ENCODE peak calls at places on chromosomes 16 and 17, in ten cellular contexts. One of them, this sample, is unnamed.

GRCh38 chr17:3524024-3524423 is 33.6 kb downstream of the TRPV3 start:
- DNase-seq in kidney: peak; percentile 29
- DNase-seq in neural progenitor cell: no peak
- DNase-seq in vagina: no peak
- DNase-seq in left ventricle myocardium inferior: no peak
- DNase-seq in stomach: no peak
- DNase-seq in fibroblast of mammary gland: no peak
- DNase-seq in GM13977: no peak
- DNase-seq in keratinocyte: no peak
- DNase-seq in RWPE1: no peak
- DNase-seq in this sample: no peak

GRCh38 chr17:58968662-58969061 is 138.0 kb downstream of the TRIM37 start:
- DNase-seq in vagina: no peak
- DNase-seq in keratinocyte: no peak
- DNase-seq in RWPE1: no peak
- DNase-seq in left ventricle myocardium inferior: no peak
- DNase-seq in fibroblast of mammary gland: no peak
- DNase-seq in stomach: no peak
- DNase-seq in GM13977: no peak
- DNase-seq in neural progenitor cell: no peak
- DNase-seq in kidney: no peak
- DNase-seq in this sample: no peak

GRCh38 chr17:36703860-36704266 is 102.5 kb downstream of the MRM1 start:
- DNase-seq in fibroblast of mammary gland: peak; percentile 10
- DNase-seq in keratinocyte: no peak
- DNase-seq in kidney: no peak
- DNase-seq in GM13977: peak; percentile 52
- DNase-seq in left ventricle myocardium inferior: peak; percentile 39
- DNase-seq in RWPE1: peak; percentile 72
- DNase-seq in neural progenitor cell: peak; percentile 94
- DNase-seq in stomach: no peak
- DNase-seq in vagina: no peak
- DNase-seq in this sample: peak; percentile 38

GRCh38 chr16:1839554-1839953 is 12.5 kb downstream of the FAHD1 start:
- DNase-seq in keratinocyte: no peak
- DNase-seq in RWPE1: no peak
- DNase-seq in neural progenitor cell: no peak
- DNase-seq in stomach: no peak
- DNase-seq in fibroblast of mammary gland: peak; percentile 63
- DNase-seq in vagina: no peak
- DNase-seq in left ventricle myocardium inferior: no peak
- DNase-seq in GM13977: no peak
- DNase-seq in kidney: no peak
- DNase-seq in this sample: no peak

GRCh38 chr17:63117431-63117830 is 151.4 kb downstream of the TANC2 start:
- DNase-seq in keratinocyte: no peak
- DNase-seq in neural progenitor cell: no peak
- DNase-seq in GM13977: no peak
- DNase-seq in stomach: no peak
- DNase-seq in RWPE1: no peak
- DNase-seq in vagina: no peak
- DNase-seq in fibroblast of mammary gland: no peak
- DNase-seq in kidney: no peak
- DNase-seq in left ventricle myocardium inferior: no peak
- DNase-seq in this sample: no peak

GRCh38 chr17:161481-161880 is 20.0 kb downstream of the DOC2B start:
- DNase-seq in neural progenitor cell: no peak
- DNase-seq in vagina: no peak
- DNase-seq in kidney: no peak
- DNase-seq in GM13977: no peak
- DNase-seq in RWPE1: no peak
- DNase-seq in keratinocyte: no peak
- DNase-seq in fibroblast of mammary gland: no peak
- DNase-seq in stomach: no peak
- DNase-seq in left ventricle myocardium inferior: no peak
- DNase-seq in this sample: no peak

GRCh38 chr16:81562174-81562849 is 117.7 kb downstream of the CMIP start:
- DNase-seq in keratinocyte: no peak
- DNase-seq in stomach: no peak
- DNase-seq in left ventricle myocardium inferior: no peak
- DNase-seq in neural progenitor cell: no peak
- DNase-seq in fibroblast of mammary gland: no peak
- DNase-seq in GM13977: no peak
- DNase-seq in vagina: no peak
- DNase-seq in RWPE1: no peak
- DNase-seq in kidney: peak; percentile 70
- DNase-seq in this sample: no peak

GRCh38 chr16:88870608-88871348 is 4.3 kb upstream of the PABPN1L start:
- DNase-seq in GM13977: peak; percentile 80
- DNase-seq in RWPE1: no peak
- DNase-seq in left ventricle myocardium inferior: no peak
- DNase-seq in stomach: no peak
- DNase-seq in vagina: no peak
- DNase-seq in fibroblast of mammary gland: no peak
- DNase-seq in keratinocyte: no peak
- DNase-seq in neural progenitor cell: no peak
- DNase-seq in kidney: no peak
- DNase-seq in this sample: no peak

GRCh38 chr17:61338000-61338864 is 61.4 kb upstream of the TBX2 start:
- DNase-seq in left ventricle myocardium inferior: no peak
- DNase-seq in keratinocyte: no peak
- DNase-seq in fibroblast of mammary gland: peak; percentile 96
- DNase-seq in RWPE1: peak; percentile 30
- DNase-seq in kidney: no peak
- DNase-seq in neural progenitor cell: no peak
- DNase-seq in stomach: no peak
- DNase-seq in vagina: no peak
- DNase-seq in GM13977: no peak
- DNase-seq in this sample: no peak

GRCh38 chr16:85750021-85750826 is 672 bp downstream of the C16orf74 start:
- DNase-seq in stomach: peak; percentile 36
- DNase-seq in RWPE1: peak; percentile 44
- DNase-seq in fibroblast of mammary gland: no peak
- DNase-seq in keratinocyte: no peak
- DNase-seq in GM13977: peak; percentile 54
- DNase-seq in kidney: peak; percentile 86
- DNase-seq in vagina: no peak
- DNase-seq in neural progenitor cell: peak; percentile 59
- DNase-seq in left ventricle myocardium inferior: peak; percentile 27
- DNase-seq in this sample: no peak

GRCh38 chr17:73772107-73772705 is 128.0 kb upstream of the SDK2 start:
- DNase-seq in stomach: no peak
- DNase-seq in neural progenitor cell: no peak
- DNase-seq in GM13977: no peak
- DNase-seq in kidney: no peak
- DNase-seq in left ventricle myocardium inferior: no peak
- DNase-seq in fibroblast of mammary gland: peak; percentile 15
- DNase-seq in vagina: no peak
- DNase-seq in keratinocyte: no peak
- DNase-seq in RWPE1: no peak
- DNase-seq in this sample: no peak

GRCh38 chr17:77140878-77141767 is at the start of gene SEC14L1:
- DNase-seq in left ventricle myocardium inferior: peak; percentile 23
- DNase-seq in stomach: peak; percentile 49
- DNase-seq in neural progenitor cell: peak; percentile 79
- DNase-seq in vagina: no peak
- DNase-seq in fibroblast of mammary gland: peak; percentile 33
- DNase-seq in keratinocyte: no peak
- DNase-seq in RWPE1: peak; percentile 19
- DNase-seq in GM13977: peak; percentile 35
- DNase-seq in kidney: peak; percentile 88
- DNase-seq in this sample: peak; percentile 70

GRCh38 chr17:49633250-49633649 is 44.6 kb downstream of the SPOP start:
- DNase-seq in left ventricle myocardium inferior: no peak
- DNase-seq in GM13977: no peak
- DNase-seq in kidney: no peak
- DNase-seq in vagina: no peak
- DNase-seq in fibroblast of mammary gland: no peak
- DNase-seq in keratinocyte: no peak
- DNase-seq in neural progenitor cell: no peak
- DNase-seq in stomach: no peak
- DNase-seq in RWPE1: no peak
- DNase-seq in this sample: no peak

GRCh38 chr17:76234354-76234679 is 6.0 kb downstream of the RNF157 start:
- DNase-seq in stomach: no peak
- DNase-seq in neural progenitor cell: no peak
- DNase-seq in kidney: no peak
- DNase-seq in fibroblast of mammary gland: peak; percentile 41
- DNase-seq in keratinocyte: no peak
- DNase-seq in left ventricle myocardium inferior: no peak
- DNase-seq in GM13977: peak; percentile 48
- DNase-seq in vagina: no peak
- DNase-seq in RWPE1: no peak
- DNase-seq in this sample: no peak

GRCh38 chr17:35087731-35088646 is 24.5 kb upstream of the RFFL start:
- DNase-seq in vagina: no peak
- DNase-seq in fibroblast of mammary gland: peak; percentile 44
- DNase-seq in GM13977: peak; percentile 24
- DNase-seq in RWPE1: no peak
- DNase-seq in keratinocyte: no peak
- DNase-seq in neural progenitor cell: no peak
- DNase-seq in kidney: peak; percentile 84
- DNase-seq in stomach: peak; percentile 58
- DNase-seq in left ventricle myocardium inferior: peak; percentile 46
- DNase-seq in this sample: peak; percentile 60

GRCh38 chr17:159609-160008 is 21.8 kb downstream of the DOC2B start:
- DNase-seq in RWPE1: no peak
- DNase-seq in fibroblast of mammary gland: no peak
- DNase-seq in stomach: no peak
- DNase-seq in kidney: peak; percentile 36
- DNase-seq in keratinocyte: no peak
- DNase-seq in GM13977: no peak
- DNase-seq in left ventricle myocardium inferior: no peak
- DNase-seq in neural progenitor cell: no peak
- DNase-seq in vagina: no peak
- DNase-seq in this sample: no peak

GRCh38 chr16:67155305-67156145 is 4.2 kb downstream of the TRADD start:
- DNase-seq in neural progenitor cell: peak; percentile 95
- DNase-seq in kidney: peak; percentile 91
- DNase-seq in stomach: peak; percentile 83
- DNase-seq in left ventricle myocardium inferior: peak; percentile 72
- DNase-seq in GM13977: peak; percentile 95
- DNase-seq in fibroblast of mammary gland: peak; percentile 67
- DNase-seq in vagina: no peak
- DNase-seq in keratinocyte: no peak
- DNase-seq in RWPE1: peak; percentile 74
- DNase-seq in this sample: peak; percentile 73

GRCh38 chr16:15482068-15482747 is 47.8 kb downstream of the BMERB1 start:
- DNase-seq in vagina: peak; percentile 93
- DNase-seq in GM13977: no peak
- DNase-seq in neural progenitor cell: no peak
- DNase-seq in RWPE1: peak; percentile 96
- DNase-seq in left ventricle myocardium inferior: peak; percentile 19
- DNase-seq in keratinocyte: peak; percentile 88
- DNase-seq in fibroblast of mammary gland: peak; percentile 99
- DNase-seq in stomach: peak; percentile 57
- DNase-seq in kidney: peak; percentile 81
- DNase-seq in this sample: peak; percentile 95

DNA sequence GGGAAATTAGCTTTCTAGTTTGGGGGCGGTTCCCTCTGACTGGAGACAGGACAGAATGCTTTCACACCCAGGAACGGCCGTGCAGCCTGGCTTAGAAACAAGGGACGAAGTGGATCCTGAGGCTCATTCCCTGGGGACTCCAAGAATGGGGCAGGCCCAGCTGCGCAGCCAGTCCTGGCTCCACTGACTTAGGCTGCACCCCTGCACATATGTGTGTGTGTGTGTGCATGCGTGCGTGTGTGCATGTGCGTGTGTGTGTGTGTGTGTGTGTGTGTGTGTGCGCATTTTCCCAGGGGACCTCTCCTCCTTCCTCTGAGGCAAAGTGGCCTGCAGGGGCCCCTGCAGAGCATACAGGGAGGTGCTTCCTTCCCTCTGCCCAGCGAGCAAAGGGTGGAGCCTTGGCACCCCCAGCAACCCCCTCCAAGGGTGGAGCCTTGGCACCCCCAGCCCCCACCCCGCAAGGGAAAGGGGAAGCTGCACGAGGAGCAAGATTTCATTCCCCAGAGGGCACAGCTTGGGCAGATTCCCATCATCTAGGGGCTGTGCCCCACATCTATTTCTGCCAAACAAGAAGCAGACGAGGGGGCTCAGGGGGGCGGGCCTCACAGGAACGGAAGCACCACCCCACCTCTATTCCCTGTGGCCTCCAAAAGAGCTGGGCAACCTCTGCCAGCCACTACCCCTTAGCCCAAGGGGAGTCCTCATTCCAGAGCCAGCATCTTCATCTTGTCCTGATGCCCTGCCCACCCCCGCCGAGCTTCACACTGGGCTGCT is 97.6 kb upstream of the CBX4 start:
- DNase-seq in neural progenitor cell: no peak
- DNase-seq in stomach: no peak
- DNase-seq in GM13977: no peak
- DNase-seq in fibroblast of mammary gland: no peak
- DNase-seq in left ventricle myocardium inferior: no peak
- DNase-seq in vagina: no peak
- DNase-seq in keratinocyte: no peak
- DNase-seq in RWPE1: no peak
- DNase-seq in kidney: peak; percentile 76
- DNase-seq in this sample: no peak
- TF ChIP-seq CTCF in neural progenitor cell: no peak
- TF ChIP-seq CTCF in stomach: no peak
- TF ChIP-seq CTCF in GM13977: no peak
- TF ChIP-seq CTCF in fibroblast of mammary gland: no peak
- TF ChIP-seq CTCF in left ventricle myocardium inferior: no peak
- TF ChIP-seq CTCF in vagina: no peak
- TF ChIP-seq CTCF in keratinocyte: no peak
- TF ChIP-seq CTCF in RWPE1: no peak
- TF ChIP-seq CTCF in kidney: no peak
- TF ChIP-seq CTCF in this sample: no peak

GRCh38 chr17:42096360-42097111 is 1.7 kb downstream of the ZNF385C start:
- DNase-seq in stomach: no peak
- DNase-seq in kidney: no peak
- DNase-seq in neural progenitor cell: no peak
- DNase-seq in keratinocyte: no peak
- DNase-seq in left ventricle myocardium inferior: no peak
- DNase-seq in fibroblast of mammary gland: no peak
- DNase-seq in vagina: no peak
- DNase-seq in GM13977: no peak
- DNase-seq in RWPE1: no peak
- DNase-seq in this sample: no peak
- TF ChIP-seq CTCF in stomach: no peak
- TF ChIP-seq CTCF in kidney: no peak
- TF ChIP-seq CTCF in neural progenitor cell: no peak
- TF ChIP-seq CTCF in keratinocyte: no peak
- TF ChIP-seq CTCF in left ventricle myocardium inferior: no peak
- TF ChIP-seq CTCF in fibroblast of mammary gland: no peak
- TF ChIP-seq CTCF in vagina: no peak
- TF ChIP-seq CTCF in GM13977: no peak
- TF ChIP-seq CTCF in RWPE1: no peak
- TF ChIP-seq CTCF in this sample: no peak

GRCh38 chr16:87190288-87191240 is 126.6 kb downstream of the C16orf95 start:
- DNase-seq in left ventricle myocardium inferior: no peak
- DNase-seq in RWPE1: no peak
- DNase-seq in keratinocyte: no peak
- DNase-seq in neural progenitor cell: no peak
- DNase-seq in stomach: no peak
- DNase-seq in vagina: no peak
- DNase-seq in kidney: no peak
- DNase-seq in GM13977: no peak
- DNase-seq in fibroblast of mammary gland: peak; percentile 48
- DNase-seq in this sample: no peak
- TF ChIP-seq CTCF in left ventricle myocardium inferior: no peak
- TF ChIP-seq CTCF in RWPE1: no peak
- TF ChIP-seq CTCF in keratinocyte: peak; percentile 10
- TF ChIP-seq CTCF in neural progenitor cell: peak; percentile 52
- TF ChIP-seq CTCF in stomach: no peak
- TF ChIP-seq CTCF in vagina: no peak
- TF ChIP-seq CTCF in kidney: no peak
- TF ChIP-seq CTCF in GM13977: peak; percentile 2
- TF ChIP-seq CTCF in fibroblast of mammary gland: peak; percentile 50
- TF ChIP-seq CTCF in this sample: no peak

GRCh38 chr17:81295678-81296381 is 723 bp upstream of the SLC38A10 start:
- DNase-seq in fibroblast of mammary gland: peak; percentile 39
- DNase-seq in stomach: peak; percentile 84
- DNase-seq in keratinocyte: no peak
- DNase-seq in vagina: no peak
- DNase-seq in kidney: peak; percentile 84
- DNase-seq in RWPE1: peak; percentile 85
- DNase-seq in GM13977: peak; percentile 74
- DNase-seq in neural progenitor cell: peak; percentile 70
- DNase-seq in left ventricle myocardium inferior: no peak
- DNase-seq in this sample: peak; percentile 50
- TF ChIP-seq CTCF in fibroblast of mammary gland: peak; percentile 42
- TF ChIP-seq CTCF in stomach: no peak
- TF ChIP-seq CTCF in keratinocyte: peak; percentile 65
- TF ChIP-seq CTCF in vagina: no peak
- TF ChIP-seq CTCF in kidney: peak; percentile 37
- TF ChIP-seq CTCF in RWPE1: peak; percentile 71
- TF ChIP-seq CTCF in GM13977: peak; percentile 45
- TF ChIP-seq CTCF in neural progenitor cell: peak; percentile 49
- TF ChIP-seq CTCF in left ventricle myocardium inferior: peak; percentile 41
- TF ChIP-seq CTCF in this sample: peak; percentile 51